ENCODE peak calls at places on chromosomes 2 and 18, in seven cellular contexts. One of them, this sample, is unnamed.

GRCh38 chr2:176491172-176491904 is 222.1 kb downstream of the MTX2 start:
- DNase-seq in keratinocyte: peak
- DNase-seq in GM23338: peak
- DNase-seq in PC-3: peak
- DNase-seq in hepatocyte: peak
- DNase-seq in GM23248: peak
- DNase-seq in fibroblast of lung: peak
- DNase-seq in this sample: peak

GRCh38 chr2:100260712-100261620 is 61.3 kb downstream of the LONRF2 start:
- DNase-seq in keratinocyte: no peak
- DNase-seq in GM23338: peak
- DNase-seq in PC-3: peak
- DNase-seq in hepatocyte: peak
- DNase-seq in GM23248: peak
- DNase-seq in fibroblast of lung: peak
- DNase-seq in this sample: peak

GRCh38 chr2:160584972-160585494 is 91.4 kb upstream of the RBMS1 start:
- DNase-seq in keratinocyte: no peak
- DNase-seq in GM23338: no peak
- DNase-seq in PC-3: no peak
- DNase-seq in hepatocyte: no peak
- DNase-seq in GM23248: peak
- DNase-seq in fibroblast of lung: peak
- DNase-seq in this sample: peak

GRCh38 chr2:147030966-147031760 is 813.7 kb upstream of the ACVR2A start:
- DNase-seq in keratinocyte: no peak
- DNase-seq in GM23338: peak
- DNase-seq in PC-3: peak
- DNase-seq in hepatocyte: peak
- DNase-seq in GM23248: peak
- DNase-seq in fibroblast of lung: peak
- DNase-seq in this sample: peak

GRCh38 chr2:222912117-222912516 is 51.3 kb downstream of the ACSL3 start:
- DNase-seq in keratinocyte: no peak
- DNase-seq in GM23338: no peak
- DNase-seq in PC-3: no peak
- DNase-seq in hepatocyte: no peak
- DNase-seq in GM23248: peak
- DNase-seq in fibroblast of lung: peak
- DNase-seq in this sample: peak

GRCh38 chr18:79680100-79680879 is 687 bp downstream of the CTDP1 start:
- DNase-seq in keratinocyte: no peak
- DNase-seq in GM23338: peak
- DNase-seq in PC-3: peak
- DNase-seq in hepatocyte: peak
- DNase-seq in GM23248: peak
- DNase-seq in fibroblast of lung: peak
- DNase-seq in this sample: peak

GRCh38 chr2:48457227-48457626 is 72.7 kb upstream of the STON1 start:
- DNase-seq in keratinocyte: no peak
- DNase-seq in GM23338: no peak
- DNase-seq in PC-3: no peak
- DNase-seq in hepatocyte: no peak
- DNase-seq in GM23248: no peak
- DNase-seq in fibroblast of lung: no peak
- DNase-seq in this sample: no peak

GRCh38 chr2:212912445-212913103 is 238.8 kb downstream of the IKZF2 start:
- DNase-seq in keratinocyte: peak
- DNase-seq in GM23338: no peak
- DNase-seq in PC-3: peak
- DNase-seq in hepatocyte: peak
- DNase-seq in GM23248: peak
- DNase-seq in fibroblast of lung: peak
- DNase-seq in this sample: peak

GRCh38 chr2:238551091-238551490 is 124.4 kb downstream of the ASB1 start:
- DNase-seq in keratinocyte: peak
- DNase-seq in GM23338: no peak
- DNase-seq in PC-3: no peak
- DNase-seq in hepatocyte: no peak
- DNase-seq in GM23248: no peak
- DNase-seq in fibroblast of lung: no peak
- DNase-seq in this sample: no peak

GRCh38 chr2:103734911-103735310 is 973.1 kb downstream of the TMEM182 start:
- DNase-seq in keratinocyte: no peak
- DNase-seq in GM23338: peak
- DNase-seq in PC-3: no peak
- DNase-seq in hepatocyte: no peak
- DNase-seq in GM23248: no peak
- DNase-seq in fibroblast of lung: no peak
- DNase-seq in this sample: no peak

GRCh38 chr2:240199133-240199870 is 58.8 kb upstream of the OTOS start:
- DNase-seq in keratinocyte: no peak
- DNase-seq in GM23338: no peak
- DNase-seq in PC-3: no peak
- DNase-seq in hepatocyte: no peak
- DNase-seq in GM23248: no peak
- DNase-seq in fibroblast of lung: no peak
- DNase-seq in this sample: no peak

GRCh38 chr2:236572482-236572881 is 2.9 kb downstream of the ACKR3 start:
- DNase-seq in keratinocyte: no peak
- DNase-seq in GM23338: peak
- DNase-seq in PC-3: no peak
- DNase-seq in hepatocyte: no peak
- DNase-seq in GM23248: peak
- DNase-seq in fibroblast of lung: no peak
- DNase-seq in this sample: peak

GRCh38 chr2:30826916-30827315 is 19.7 kb upstream of the CAPN13 start:
- DNase-seq in keratinocyte: no peak
- DNase-seq in GM23338: no peak
- DNase-seq in PC-3: no peak
- DNase-seq in hepatocyte: no peak
- DNase-seq in GM23248: no peak
- DNase-seq in fibroblast of lung: no peak
- DNase-seq in this sample: no peak

GRCh38 chr2:218745559-218746469 is 35.2 kb downstream of the TTLL4 start:
- DNase-seq in keratinocyte: no peak
- DNase-seq in GM23338: no peak
- DNase-seq in PC-3: peak
- DNase-seq in hepatocyte: peak
- DNase-seq in GM23248: peak
- DNase-seq in fibroblast of lung: peak
- DNase-seq in this sample: no peak

GRCh38 chr2:36578343-36579296 is 19.3 kb downstream of the FEZ2 start:
- DNase-seq in keratinocyte: no peak
- DNase-seq in GM23338: no peak
- DNase-seq in PC-3: peak
- DNase-seq in hepatocyte: peak
- DNase-seq in GM23248: no peak
- DNase-seq in fibroblast of lung: no peak
- DNase-seq in this sample: no peak

GRCh38 chr18:23225518-23225917 is 90.2 kb downstream of the CABLES1 start:
- DNase-seq in keratinocyte: no peak
- DNase-seq in GM23338: no peak
- DNase-seq in PC-3: peak
- DNase-seq in hepatocyte: peak
- DNase-seq in GM23248: peak
- DNase-seq in fibroblast of lung: peak
- DNase-seq in this sample: peak

GRCh38 chr2:2687745-2688144 is 356.7 kb upstream of the MYT1L start:
- DNase-seq in keratinocyte: no peak
- DNase-seq in GM23338: no peak
- DNase-seq in PC-3: no peak
- DNase-seq in hepatocyte: no peak
- DNase-seq in GM23248: no peak
- DNase-seq in fibroblast of lung: no peak
- DNase-seq in this sample: no peak
- H2AFZ ChIP-seq in keratinocyte: no peak
- H2AFZ ChIP-seq in GM23338: no peak
- H2AFZ ChIP-seq in PC-3: no peak
- H2AFZ ChIP-seq in hepatocyte: no peak
- H2AFZ ChIP-seq in GM23248: no peak
- H2AFZ ChIP-seq in fibroblast of lung: no peak
- H2AFZ ChIP-seq in this sample: no peak

GRCh38 chr2:121019073-121019472 is 265.9 kb downstream of the TFCP2L1 start:
- DNase-seq in keratinocyte: no peak
- DNase-seq in GM23338: peak
- DNase-seq in PC-3: no peak
- DNase-seq in hepatocyte: no peak
- DNase-seq in GM23248: no peak
- DNase-seq in fibroblast of lung: no peak
- DNase-seq in this sample: no peak

GRCh38 chr2:121015971-121016485 is 269.0 kb downstream of the TFCP2L1 start:
- DNase-seq in keratinocyte: no peak
- DNase-seq in GM23338: no peak
- DNase-seq in PC-3: no peak
- DNase-seq in hepatocyte: no peak
- DNase-seq in GM23248: no peak
- DNase-seq in fibroblast of lung: no peak
- DNase-seq in this sample: no peak

GRCh38 chr2:121019756-121020155 is 265.2 kb downstream of the TFCP2L1 start:
- DNase-seq in keratinocyte: no peak
- DNase-seq in GM23338: no peak
- DNase-seq in PC-3: no peak
- DNase-seq in hepatocyte: no peak
- DNase-seq in GM23248: no peak
- DNase-seq in fibroblast of lung: no peak
- DNase-seq in this sample: no peak

GRCh38 chr2:121017411-121017810 is 267.6 kb downstream of the TFCP2L1 start:
- DNase-seq in keratinocyte: no peak
- DNase-seq in GM23338: no peak
- DNase-seq in PC-3: no peak
- DNase-seq in hepatocyte: no peak
- DNase-seq in GM23248: no peak
- DNase-seq in fibroblast of lung: no peak
- DNase-seq in this sample: no peak

DNA sequence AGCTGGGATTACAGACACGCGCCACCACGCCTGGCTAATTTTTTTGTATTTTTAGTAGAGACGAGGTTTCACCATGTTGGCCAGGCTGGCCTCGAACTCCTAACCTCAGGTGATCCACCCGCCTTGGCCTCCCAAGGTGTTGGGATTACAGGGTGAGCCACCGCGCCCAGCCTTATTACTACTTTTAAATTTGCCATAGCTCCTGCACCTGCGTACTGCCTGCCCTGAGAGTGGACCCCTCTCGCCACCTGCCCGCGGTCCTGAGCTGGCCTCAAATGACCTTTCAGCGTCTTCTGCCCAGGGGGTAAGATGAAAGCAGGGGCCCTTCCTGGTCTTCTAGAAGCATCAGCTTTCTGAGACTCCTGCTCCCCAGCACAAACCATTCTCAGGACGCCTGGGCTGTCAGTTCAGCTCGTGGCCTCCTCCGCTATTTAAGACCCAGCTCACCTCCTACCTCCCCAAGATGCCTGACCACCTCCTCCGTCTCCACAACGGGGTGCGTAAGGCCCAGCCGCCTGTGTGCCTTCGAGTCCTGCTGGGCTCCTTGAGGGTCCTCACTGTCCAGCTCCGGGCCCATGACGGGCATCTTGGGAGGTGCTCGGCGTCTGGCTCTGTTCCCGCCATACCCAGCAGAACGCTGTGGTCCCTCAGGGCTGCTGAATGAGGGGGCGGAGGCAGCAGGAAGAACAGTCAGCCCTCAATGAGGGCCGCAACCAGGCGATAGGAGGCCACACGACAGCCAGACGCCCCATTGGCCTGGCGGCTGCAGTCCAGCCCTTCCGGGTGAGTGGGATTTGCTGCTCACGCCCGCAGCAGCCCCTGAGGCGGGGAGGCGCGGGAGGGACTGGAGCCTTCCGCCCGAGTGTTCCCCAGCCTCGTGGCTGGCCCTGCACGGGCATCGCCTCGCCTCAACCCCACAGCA is 266.6 kb downstream of the TFCP2L1 start:
- DNase-seq in keratinocyte: no peak
- DNase-seq in GM23338: peak
- DNase-seq in PC-3: no peak
- DNase-seq in hepatocyte: no peak
- DNase-seq in GM23248: no peak
- DNase-seq in fibroblast of lung: peak
- DNase-seq in this sample: no peak
- H3K4me3 ChIP-seq in keratinocyte: no peak
- H3K4me3 ChIP-seq in GM23338: peak
- H3K4me3 ChIP-seq in PC-3: no peak
- H3K4me3 ChIP-seq in hepatocyte: no peak
- H3K4me3 ChIP-seq in GM23248: no peak
- H3K4me3 ChIP-seq in fibroblast of lung: no peak
- H3K4me3 ChIP-seq in this sample: no peak

GRCh38 chr2:74450570-74451190 is 4.2 kb upstream of the INO80B start:
- DNase-seq in keratinocyte: no peak
- DNase-seq in GM23338: no peak
- DNase-seq in PC-3: no peak
- DNase-seq in hepatocyte: no peak
- DNase-seq in GM23248: no peak
- DNase-seq in fibroblast of lung: no peak
- DNase-seq in this sample: no peak
- H2AFZ ChIP-seq in keratinocyte: no peak
- H2AFZ ChIP-seq in GM23338: no peak
- H2AFZ ChIP-seq in PC-3: no peak
- H2AFZ ChIP-seq in hepatocyte: no peak
- H2AFZ ChIP-seq in GM23248: no peak
- H2AFZ ChIP-seq in fibroblast of lung: no peak
- H2AFZ ChIP-seq in this sample: no peak

GRCh38 chr2:19354417-19355022 is 3.9 kb downstream of the OSR1 start:
- DNase-seq in keratinocyte: no peak
- DNase-seq in GM23338: no peak
- DNase-seq in PC-3: no peak
- DNase-seq in hepatocyte: no peak
- DNase-seq in GM23248: no peak
- DNase-seq in fibroblast of lung: peak
- DNase-seq in this sample: no peak

GRCh38 chr2:19355931-19356544 is 2.4 kb downstream of the OSR1 start:
- DNase-seq in keratinocyte: no peak
- DNase-seq in GM23338: peak
- DNase-seq in PC-3: no peak
- DNase-seq in hepatocyte: no peak
- DNase-seq in GM23248: peak
- DNase-seq in fibroblast of lung: peak
- DNase-seq in this sample: no peak

GRCh38 chr2:19356545-19357382 is 1.7 kb downstream of the OSR1 start:
- DNase-seq in keratinocyte: no peak
- DNase-seq in GM23338: peak
- DNase-seq in PC-3: no peak
- DNase-seq in hepatocyte: no peak
- DNase-seq in GM23248: peak
- DNase-seq in fibroblast of lung: peak
- DNase-seq in this sample: peak

GRCh38 chr2:19353721-19354050 is 4.7 kb downstream of the OSR1 start:
- DNase-seq in keratinocyte: no peak
- DNase-seq in GM23338: no peak
- DNase-seq in PC-3: no peak
- DNase-seq in hepatocyte: no peak
- DNase-seq in GM23248: no peak
- DNase-seq in fibroblast of lung: no peak
- DNase-seq in this sample: no peak

DNA sequence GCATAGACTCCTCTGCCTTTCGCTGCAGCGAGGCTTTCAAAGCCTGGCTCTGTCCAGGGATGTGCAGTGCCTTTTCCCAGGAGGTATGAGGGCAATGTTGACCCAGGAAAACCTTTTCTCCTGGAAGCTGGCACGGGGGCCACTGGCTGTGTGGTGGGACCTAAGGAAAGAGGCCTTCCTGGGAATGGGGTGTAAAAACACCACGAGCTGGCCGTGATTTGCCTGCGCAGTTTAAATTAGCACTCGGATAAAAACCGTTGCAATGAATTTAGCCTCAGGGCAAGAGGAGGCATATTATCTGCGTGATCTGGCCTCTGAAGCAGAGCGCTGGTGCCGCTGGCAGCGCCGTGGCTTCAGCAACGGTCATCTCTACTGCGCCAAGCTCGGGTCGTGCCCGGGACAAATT is 3.0 kb downstream of the OSR1 start:
- DNase-seq in keratinocyte: no peak
- DNase-seq in GM23338: no peak
- DNase-seq in PC-3: no peak
- DNase-seq in hepatocyte: no peak
- DNase-seq in GM23248: peak
- DNase-seq in fibroblast of lung: peak
- DNase-seq in this sample: no peak
- H3K4me3 ChIP-seq in keratinocyte: no peak
- H3K4me3 ChIP-seq in GM23338: peak
- H3K4me3 ChIP-seq in PC-3: no peak
- H3K4me3 ChIP-seq in hepatocyte: peak
- H3K4me3 ChIP-seq in GM23248: peak
- H3K4me3 ChIP-seq in fibroblast of lung: peak
- H3K4me3 ChIP-seq in this sample: peak

This sample was measured in mesenchymal stem cell.